ENCODE peak calls at places on chromosomes 3 and 15, in six cellular contexts. P is A549, Y is body of pancreas, B is ovary, F is psoas muscle, D is colonic mucosa. W is an unnamed sample.

GRCh38 chr3:122868322-122868721 is 73.5 kb downstream of the SLC49A4 start:
- DNase-seq in P (no peak), Y (no peak), B (no peak), F (no peak), D (no peak), W (no peak)

GRCh38 chr3:29091599-29092189 is 189.2 kb upstream of the RBMS3 start:
- DNase-seq in P (no peak), Y (no peak), B (no peak), F (no peak), D (no peak), W (no peak)

GRCh38 chr3:169432692-169433432 is 230.7 kb downstream of the MECOM start:
- DNase-seq in P (no peak), Y (peak; percentile 83), B (no peak), F (no peak), D (no peak), W (no peak)

GRCh38 chr3:30924763-30925162 is 30.3 kb upstream of the GADL1 start:
- DNase-seq in P (no peak), Y (no peak), B (no peak), F (no peak), D (no peak), W (no peak)

GRCh38 chr3:23654571-23654970 is 151.2 kb upstream of the UBE2E1 start:
- DNase-seq in P (no peak), Y (no peak), B (no peak), F (no peak), D (no peak), W (no peak)

GRCh38 chr15:26937134-26937533 is 33.8 kb upstream of the GABRG3 start:
- DNase-seq in P (no peak), Y (no peak), B (no peak), F (no peak), D (no peak), W (no peak)

GRCh38 chr3:140629351-140630137 is 48.3 kb upstream of the TRIM42 start:
- DNase-seq in P (peak; percentile 12), Y (no peak), B (no peak), F (no peak), D (no peak), W (no peak)

GRCh38 chr3:127475364-127475763 is 115.2 kb downstream of the TPRA1 start:
- DNase-seq in P (no peak), Y (no peak), B (no peak), F (no peak), D (no peak), W (no peak)

GRCh38 chr3:183378545-183378944 is 49.9 kb downstream of the MCF2L2 start:
- DNase-seq in P (no peak), Y (no peak), B (no peak), F (no peak), D (no peak), W (no peak)

GRCh38 chr3:43489918-43490317 is 131.9 kb downstream of the ANO10 start:
- DNase-seq in P (no peak), Y (no peak), B (no peak), F (no peak), D (no peak), W (no peak)

GRCh38 chr3:188001052-188001567 is 152.8 kb upstream of the LPP start:
- DNase-seq in P (no peak), Y (no peak), B (no peak), F (no peak), D (no peak), W (no peak)

GRCh38 chr3:172537521-172538158 is 14.4 kb upstream of the TNFSF10 start:
- DNase-seq in P (no peak), Y (no peak), B (no peak), F (no peak), D (no peak), W (no peak)
- H3K4me3 ChIP-seq in P (no peak overlapping the region), Y (no peak overlapping the region), B (no peak overlapping the region), F (no peak overlapping the region), D (no peak overlapping the region), W (no peak overlapping the region)

DNA sequence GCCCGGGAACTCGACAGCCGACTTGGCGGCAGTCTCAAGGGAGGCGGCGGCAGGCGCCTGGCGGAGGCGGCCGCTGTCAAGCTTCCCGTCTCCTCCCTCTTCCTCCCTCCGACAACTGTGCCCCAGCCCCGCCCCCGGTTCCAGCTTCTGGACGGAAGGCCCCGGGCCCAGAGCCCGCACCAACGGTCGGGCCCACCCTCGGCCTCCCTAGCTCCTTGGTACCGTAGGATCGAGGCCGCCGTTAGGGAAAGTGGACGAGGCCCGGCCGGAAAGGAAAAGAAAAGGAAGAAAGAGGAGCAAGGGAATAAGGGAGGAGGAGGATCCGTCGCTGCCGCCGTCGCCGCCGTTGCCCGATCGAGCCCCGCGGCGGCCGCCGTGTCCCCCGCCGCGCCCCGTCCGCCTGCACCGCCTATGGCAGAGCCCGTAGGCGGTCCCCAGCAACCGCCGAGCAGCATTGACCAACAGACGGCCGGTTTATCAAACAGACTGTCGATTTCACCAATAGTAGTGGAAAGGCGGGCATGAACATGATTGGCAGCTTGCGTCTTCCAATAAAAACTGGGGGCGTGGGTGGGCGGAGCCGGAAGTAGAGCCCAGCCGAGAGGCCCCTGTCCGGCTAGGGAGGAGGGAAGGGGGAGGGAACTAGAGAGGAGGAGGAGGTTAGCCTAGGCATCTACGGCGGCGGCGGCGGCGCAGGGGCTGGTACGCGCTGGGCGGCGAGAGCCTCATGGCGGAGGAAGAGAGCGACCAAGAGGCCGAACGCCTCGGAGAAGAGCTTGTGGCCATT is at the start of the genes CGGBP1 and ZNF654:
- DNase-seq in P (peak; percentile 98), Y (peak; percentile 99), B (peak; percentile 99), F (peak; percentile 98), D (peak; percentile 99), W (peak; percentile 99)
- TF ChIP-seq CTCF in P (no peak), Y (no peak), B (no peak), F (no peak), D (no peak), W (no peak)

GRCh38 chr15:31302778-31303433 is 23.7 kb upstream of the KLF13 start:
- DNase-seq in P (no peak), Y (no peak), B (no peak), F (peak; percentile 47), D (no peak), W (peak; percentile 4)
- H3K4me1 ChIP-seq in P (peaks cover 39% of the 10 kb centered on the region), Y (peaks cover 14% of the 10 kb centered on the region), B (no peaks in the 10 kb centered on the region), F (no peaks in the 10 kb centered on the region), D (no peaks in the 10 kb centered on the region), W (no peaks in the 10 kb centered on the region)

GRCh38 chr15:84714372-84714771 is 1.6 kb downstream of the SEC11A start:
- DNase-seq in P (no peak), Y (no peak), B (no peak), F (no peak), D (no peak), W (no peak)
- H3K4me3 ChIP-seq in P (peak overlapping the region; percentile 91), Y (no peak overlapping the region), B (no peak overlapping the region), F (peak overlapping the region; percentile 90), D (peak overlapping the region; percentile 81), W (peak overlapping the region; percentile 82)